ENCODE peak calls at places on chromosomes 2 and 18, in ten cellular contexts. Y is stimulated activated CD8-positive, alpha-beta memory T cell treated with anti-CD3 and anti-CD28 coated beads, Interleukin-4, amount 100 ng/mL, for 1 hour; R is T follicular helper cell; O is renal cortical epithelial cell; C is progenitor cell of endocrine pancreas; M is activated T-helper 9 cell treated with anti-CD3 and anti-CD28 coated beads, Interleukin-2, amount 50 U/mL, for 16 hours; Q is stimulated activated CD4-positive, alpha-beta T cell treated with anti-CD3 and anti-CD28 coated beads, Interleukin-4, amount 100 ng/mL, for 48 hours; X is AG08396; I is body of pancreas; L is DND-41. A is an unnamed sample.

GRCh38 chr2:219638217-219638947 is 11.0 kb downstream of the SLC4A3 start:
- DNase-seq in C (no peak), I (no peak), R (no peak), Y (no peak), O (no peak), X (peak; percentile 12), Q (no peak), L (no peak), M (no peak), A (no peak)

GRCh38 chr18:11963991-11964484 is 17.3 kb upstream of the IMPA2 start:
- DNase-seq in I (no peak), Y (no peak), O (no peak), R (no peak), L (no peak), X (peak; percentile 68), C (no peak), M (no peak), Q (no peak), A (no peak)

GRCh38 chr2:176117162-176117822 is 714 bp downstream of the HOXD10 start:
- DNase-seq in O (no peak), C (no peak), L (no peak), M (no peak), Q (no peak), Y (no peak), X (no peak), R (no peak), I (no peak), A (no peak)

GRCh38 chr2:179307972-179308371 is 43.3 kb upstream of the SESTD1 start:
- DNase-seq in Y (no peak), C (no peak), Q (no peak), O (no peak), M (no peak), R (no peak), L (no peak), X (no peak), I (no peak), A (no peak)

GRCh38 chr2:36729067-36729466 is 32.6 kb downstream of the VIT start:
- DNase-seq in I (no peak), X (no peak), O (no peak), Y (no peak), L (no peak), M (no peak), R (no peak), C (no peak), Q (no peak), A (no peak)

GRCh38 chr18:63320690-63321265 is 1.2 kb upstream of the BCL2 start:
- DNase-seq in I (peak; percentile 45), L (peak; percentile 62), R (no peak), C (peak; percentile 28), O (no peak), M (peak; percentile 33), Y (no peak), Q (no peak), X (no peak), A (no peak)

GRCh38 chr18:70363861-70364260 is 75.0 kb downstream of the SOCS6 start:
- DNase-seq in Y (no peak), O (peak; percentile 89), I (no peak), Q (no peak), M (no peak), L (no peak), C (no peak), R (no peak), X (no peak), A (no peak)

GRCh38 chr18:45324489-45325111 is 290.7 kb upstream of the SLC14A2 start:
- DNase-seq in O (peak; percentile 94), C (no peak), Q (no peak), M (no peak), R (no peak), I (peak; percentile 18), L (no peak), Y (no peak), X (peak; percentile 34), A (no peak)

GRCh38 chr2:37415128-37415817 is 70.8 kb downstream of the QPCT start:
- DNase-seq in O (peak; percentile 13), I (no peak), Y (no peak), L (no peak), R (no peak), Q (no peak), X (peak; percentile 23), M (no peak), C (no peak), A (no peak)

GRCh38 chr2:784753-785152 is 107.5 kb upstream of the TMEM18 start:
- DNase-seq in Q (no peak), M (no peak), X (no peak), L (no peak), Y (no peak), C (no peak), O (no peak), I (no peak), R (no peak), A (no peak)

GRCh38 chr2:228417526-228417925 is 236.0 kb upstream of the SPHKAP start:
- DNase-seq in Q (no peak), O (peak; percentile 91), I (no peak), L (no peak), X (no peak), C (no peak), M (no peak), R (no peak), Y (no peak), A (no peak)

A was measured in T-helper 2 cell.